ENCODE peak calls at places on chromosomes 7 and 10, in nine cellular contexts. F is GM23338, M is prostate gland, W is GM12891, H is breast epithelium, B is sigmoid colon, L is Panc1, N is transverse colon, Z is GM12878. V is an unnamed sample.

GRCh38 chr10:112952282-112952991 is 2.4 kb downstream of the TCF7L2 start:
- DNase-seq in F (peak), B (peak), M (no peak), N (peak), Z (no peak), W (no peak), L (no peak), H (no peak), V (no peak)

GRCh38 chr7:151157645-151158329 is 9.7 kb downstream of the GBX1 start:
- DNase-seq in Z (no peak), L (no peak), W (no peak), H (no peak), F (no peak), B (no peak), M (no peak), N (peak), V (no peak)

GRCh38 chr10:23065549-23065948 is 29.8 kb upstream of the MSRB2 start:
- DNase-seq in N (peak), L (no peak), Z (no peak), W (no peak), B (peak), F (no peak), M (peak), H (peak), V (no peak)

GRCh38 chr7:26186364-26187311 is 13.9 kb downstream of the HNRNPA2B1 start:
- DNase-seq in H (no peak), Z (no peak), L (no peak), M (no peak), B (no peak), W (no peak), F (no peak), N (no peak), V (no peak)

GRCh38 chr10:2924425-2924824 is 142.9 kb upstream of the PFKP start:
- DNase-seq in N (no peak), M (no peak), Z (no peak), B (no peak), F (no peak), H (no peak), W (no peak), L (no peak), V (no peak)

GRCh38 chr7:1866601-1867000 is 196.5 kb downstream of the ELFN1 start:
- DNase-seq in M (no peak), W (no peak), N (no peak), Z (no peak), B (no peak), H (no peak), L (no peak), F (no peak), V (no peak)

GRCh38 chr10:99393683-99394082 is 36.7 kb downstream of the GOT1 start:
- DNase-seq in N (no peak), M (no peak), L (no peak), F (no peak), H (no peak), B (no peak), W (no peak), Z (no peak), V (no peak)

GRCh38 chr10:85614566-85614965 is 752.0 kb downstream of the GRID1 start:
- DNase-seq in Z (no peak), F (no peak), B (no peak), M (no peak), L (no peak), W (no peak), N (no peak), H (no peak), V (no peak)

GRCh38 chr10:108250954-108251620 is 1086.6 kb upstream of the SORCS1 start:
- DNase-seq in H (no peak), N (no peak), B (no peak), M (no peak), F (no peak), L (no peak), W (no peak), Z (no peak), V (no peak)

GRCh38 chr7:86900886-86901285 is 158.6 kb downstream of the ELAPOR2 start:
- DNase-seq in W (no peak), H (no peak), Z (no peak), F (no peak), M (no peak), L (no peak), B (no peak), N (no peak), V (no peak)

GRCh38 chr10:78932861-78933260 is 135.9 kb upstream of the ZMIZ1 start:
- DNase-seq in F (no peak), M (peak), N (no peak), B (no peak), Z (no peak), L (no peak), H (no peak), W (no peak), V (no peak)

GRCh38 chr7:2713370-2713769 is 25.4 kb downstream of the AMZ1 start:
- DNase-seq in N (no peak), Z (no peak), M (no peak), B (no peak), L (no peak), W (no peak), H (no peak), F (peak), V (no peak)

GRCh38 chr10:28891058-28891713 is 213.9 kb downstream of the BAMBI start:
- DNase-seq in F (no peak), W (no peak), B (no peak), H (no peak), L (no peak), Z (no peak), N (no peak), M (no peak), V (no peak)

GRCh38 chr7:155557778-155558177 is 11.4 kb upstream of the CNPY1 start:
- DNase-seq in N (no peak), H (no peak), Z (no peak), L (no peak), W (no peak), B (no peak), F (no peak), M (no peak), V (no peak)

GRCh38 chr10:27911645-27912044 is 87.2 kb downstream of the ODAD2 start:
- DNase-seq in H (no peak), Z (no peak), M (no peak), L (no peak), B (no peak), F (peak), W (no peak), N (no peak), V (no peak)

GRCh38 chr10:71597821-71598498 is 121.6 kb downstream of the C10orf105 start:
- DNase-seq in W (peak), Z (no peak), H (peak), F (no peak), M (peak), L (no peak), B (peak), N (peak), V (peak)

GRCh38 chr7:111006691-111007090 is 84.2 kb upstream of the LRRN3 start:
- DNase-seq in L (no peak), F (no peak), Z (no peak), N (no peak), B (no peak), W (no peak), M (no peak), H (no peak), V (no peak)

DNA sequence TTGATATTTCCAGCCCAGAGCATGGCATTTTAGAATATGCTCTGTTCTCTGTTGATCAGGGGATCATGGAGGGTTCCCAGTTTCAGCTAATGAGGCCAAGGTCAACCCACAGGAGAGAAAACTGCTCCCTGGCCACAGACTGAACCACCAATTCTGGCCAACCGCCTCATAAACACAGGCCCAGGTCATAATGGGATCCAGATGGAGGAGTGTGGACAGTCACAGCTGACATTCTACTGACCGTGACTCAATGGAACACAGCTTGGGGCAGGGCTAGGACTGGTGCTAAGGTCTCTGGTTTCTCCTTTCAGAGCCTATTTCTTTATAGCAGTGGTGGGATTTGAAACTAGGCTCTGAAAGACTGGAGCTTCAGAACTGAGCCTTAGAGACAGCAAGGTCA is 68.3 kb downstream of the HIPK2 start:
- DNase-seq in N (peak), W (no peak), Z (no peak), H (no peak), B (no peak), L (no peak), M (no peak), F (no peak), V (no peak)
- TF ChIP-seq POLR2AphosphoS5 in N (no peak), W (no peak), Z (no peak), H (no peak), B (no peak), L (no peak), M (no peak), F (no peak), V (no peak)

DNA sequence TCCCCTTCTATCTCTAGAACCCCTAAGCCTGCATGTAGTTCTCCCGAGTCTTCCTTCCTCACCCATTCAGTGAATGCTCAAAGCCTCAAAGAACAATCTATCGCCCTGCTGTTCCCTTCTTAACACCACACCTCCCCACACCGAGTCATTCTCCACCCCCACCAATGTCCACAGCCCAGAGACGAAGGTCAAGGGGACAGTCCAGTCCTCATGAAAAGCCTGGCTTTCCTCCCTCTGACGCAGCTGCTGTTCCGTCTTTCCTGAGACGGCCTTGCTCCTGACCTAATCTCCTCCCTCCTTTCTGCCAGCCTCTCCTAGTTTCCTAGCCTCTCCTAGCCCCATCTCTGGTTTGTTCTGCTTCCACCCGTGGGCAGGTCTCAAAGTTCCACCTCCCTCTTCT is 9.2 kb downstream of the MOSPD3 start:
- DNase-seq in B (no peak), W (no peak), M (no peak), L (no peak), H (no peak), Z (no peak), F (no peak), N (no peak), V (no peak)
- TF ChIP-seq POLR2AphosphoS5 in B (no peak), W (no peak), M (no peak), L (no peak), H (no peak), Z (no peak), F (no peak), N (no peak), V (no peak)

GRCh38 chr10:124741281-124741921 is 2.8 kb downstream of the FAM53B start:
- DNase-seq in L (no peak), F (peak), W (peak), N (peak), B (peak), H (peak), Z (no peak), M (peak), V (peak)
- TF ChIP-seq POLR2AphosphoS5 in L (no peak), F (no peak), W (no peak), N (no peak), B (no peak), H (no peak), Z (no peak), M (peak), V (no peak)

GRCh38 chr10:21314234-21314633 is 211.2 kb downstream of the SKIDA1 start:
- DNase-seq in L (no peak), N (no peak), F (no peak), M (no peak), B (no peak), W (no peak), H (no peak), Z (no peak), V (no peak)

GRCh38 chr10:21317902-21318301 is 207.6 kb downstream of the SKIDA1 start:
- DNase-seq in Z (no peak), L (no peak), B (no peak), M (no peak), N (no peak), F (no peak), H (no peak), W (no peak), V (no peak)

GRCh38 chr10:21313691-21314090 is 211.8 kb downstream of the SKIDA1 start:
- DNase-seq in N (no peak), L (no peak), H (no peak), Z (no peak), M (no peak), F (no peak), B (no peak), W (no peak), V (no peak)

GRCh38 chr10:21314906-21315305 is 210.6 kb downstream of the SKIDA1 start:
- DNase-seq in N (no peak), H (no peak), B (no peak), Z (no peak), M (no peak), L (no peak), F (no peak), W (no peak), V (no peak)

DNA sequence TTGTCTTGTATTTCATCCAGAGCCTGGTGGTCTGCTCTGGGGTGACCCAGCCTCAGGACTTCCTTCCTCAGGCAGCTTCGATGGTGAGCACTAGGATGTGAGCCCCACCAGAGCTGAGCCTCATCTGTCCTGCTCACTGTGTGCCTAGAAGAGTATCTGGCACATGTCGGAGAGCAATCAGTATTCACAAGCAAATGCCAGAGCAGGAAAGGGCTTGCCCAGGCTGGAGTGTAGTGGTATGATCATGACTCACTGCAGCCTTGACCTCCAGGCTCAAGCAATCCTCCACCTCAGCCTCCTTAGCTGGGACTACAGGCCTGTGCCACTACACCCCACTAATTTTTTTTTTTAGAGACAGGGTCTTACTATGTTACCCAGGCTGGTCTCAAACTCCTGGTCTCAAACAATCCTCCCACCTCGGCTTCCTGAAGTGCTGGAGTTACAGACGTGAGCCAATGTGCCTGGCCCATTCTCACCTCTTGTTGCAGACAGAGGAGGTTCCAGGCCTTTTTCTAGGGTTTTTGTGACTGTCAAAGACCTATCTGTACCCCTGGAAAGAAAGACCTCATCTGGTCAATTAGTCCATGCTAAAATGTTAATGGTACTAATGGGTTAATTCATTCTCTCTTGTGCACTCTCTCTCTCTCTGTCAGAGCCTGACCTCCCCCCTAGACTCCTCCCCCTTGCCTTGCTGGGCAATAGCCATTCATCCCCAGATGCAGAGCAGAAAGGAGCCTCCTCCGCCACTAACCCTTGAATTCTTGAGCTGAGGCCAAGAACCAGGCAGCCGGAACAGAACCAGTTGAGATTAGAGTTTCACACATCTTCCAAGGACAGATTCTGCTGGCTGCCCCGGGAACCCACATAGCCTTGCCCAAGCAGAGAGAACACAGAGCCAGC is 209.9 kb downstream of the SKIDA1 start:
- DNase-seq in Z (no peak), N (no peak), M (peak), B (peak), W (no peak), H (peak), L (no peak), F (peak), V (no peak)
- TF ChIP-seq POLR2AphosphoS5 in Z (no peak), N (no peak), M (peak), B (peak), W (no peak), H (no peak), L (peak), F (no peak), V (no peak)

DNA sequence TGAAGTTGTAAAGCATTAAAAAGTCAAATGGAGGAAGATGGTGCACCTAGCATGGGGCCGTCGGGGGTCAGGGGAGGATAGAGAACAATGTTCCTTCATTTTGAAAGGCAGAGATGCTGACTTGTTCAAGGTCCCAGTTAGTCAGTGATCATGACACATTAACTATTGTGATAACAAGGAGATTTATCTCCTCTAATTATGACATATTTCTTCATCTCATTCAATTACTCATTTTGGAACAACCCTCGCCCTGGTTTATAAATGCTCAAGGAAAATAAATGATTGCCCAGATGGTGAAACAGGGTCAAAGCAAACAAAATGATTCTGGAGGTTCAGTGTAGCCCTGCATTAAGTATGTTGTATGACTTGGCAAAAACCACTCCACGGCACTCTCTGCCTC is 106.2 kb downstream of the ITIH5 start:
- DNase-seq in F (no peak), M (no peak), N (no peak), Z (no peak), W (no peak), H (no peak), L (no peak), B (no peak), V (no peak)
- TF ChIP-seq POLR2AphosphoS5 in F (no peak), M (no peak), N (no peak), Z (no peak), W (no peak), H (no peak), L (no peak), B (no peak), V (no peak)

DNA sequence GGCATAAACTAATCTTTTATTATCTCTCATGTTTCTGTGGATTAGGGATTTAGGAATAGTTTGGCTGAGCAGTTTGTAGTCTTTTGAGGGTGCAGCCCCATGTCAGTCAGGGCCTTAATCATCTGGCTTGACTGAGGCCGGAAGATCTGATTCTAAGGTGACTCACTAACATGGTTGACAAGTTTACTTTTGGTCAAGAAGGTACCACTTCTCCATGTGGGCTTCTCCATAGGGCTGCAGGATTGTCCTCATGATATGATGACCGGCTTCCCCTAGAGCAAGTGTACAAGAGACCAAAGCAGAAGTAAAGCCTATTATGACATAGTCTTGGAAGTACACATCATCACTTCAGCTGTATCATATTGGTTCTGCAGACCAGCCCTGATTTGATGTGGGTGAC is 45.9 kb upstream of the OIT3 start:
- DNase-seq in H (no peak), L (no peak), N (no peak), B (no peak), M (no peak), F (no peak), W (no peak), Z (no peak), V (no peak)
- TF ChIP-seq POLR2AphosphoS5 in H (no peak), L (no peak), N (no peak), B (no peak), M (no peak), F (no peak), W (no peak), Z (no peak), V (no peak)

GRCh38 chr7:55129409-55130078 is 110.7 kb downstream of the EGFR start:
- DNase-seq in L (no peak), M (no peak), Z (no peak), N (peak), W (no peak), H (no peak), B (no peak), F (no peak), V (no peak)

GRCh38 chr7:55127135-55127551 is 108.3 kb downstream of the EGFR start:
- DNase-seq in H (no peak), L (no peak), W (no peak), M (no peak), N (no peak), B (no peak), Z (no peak), F (no peak), V (no peak)

GRCh38 chr7:55130079-55130476 is 111.3 kb downstream of the EGFR start:
- DNase-seq in Z (no peak), H (no peak), W (no peak), B (no peak), F (no peak), N (no peak), L (no peak), M (no peak), V (no peak)

GRCh38 chr7:55127622-55128081 is 108.8 kb downstream of the EGFR start:
- DNase-seq in N (peak), W (no peak), B (no peak), Z (no peak), M (no peak), L (no peak), H (no peak), F (no peak), V (no peak)

DNA sequence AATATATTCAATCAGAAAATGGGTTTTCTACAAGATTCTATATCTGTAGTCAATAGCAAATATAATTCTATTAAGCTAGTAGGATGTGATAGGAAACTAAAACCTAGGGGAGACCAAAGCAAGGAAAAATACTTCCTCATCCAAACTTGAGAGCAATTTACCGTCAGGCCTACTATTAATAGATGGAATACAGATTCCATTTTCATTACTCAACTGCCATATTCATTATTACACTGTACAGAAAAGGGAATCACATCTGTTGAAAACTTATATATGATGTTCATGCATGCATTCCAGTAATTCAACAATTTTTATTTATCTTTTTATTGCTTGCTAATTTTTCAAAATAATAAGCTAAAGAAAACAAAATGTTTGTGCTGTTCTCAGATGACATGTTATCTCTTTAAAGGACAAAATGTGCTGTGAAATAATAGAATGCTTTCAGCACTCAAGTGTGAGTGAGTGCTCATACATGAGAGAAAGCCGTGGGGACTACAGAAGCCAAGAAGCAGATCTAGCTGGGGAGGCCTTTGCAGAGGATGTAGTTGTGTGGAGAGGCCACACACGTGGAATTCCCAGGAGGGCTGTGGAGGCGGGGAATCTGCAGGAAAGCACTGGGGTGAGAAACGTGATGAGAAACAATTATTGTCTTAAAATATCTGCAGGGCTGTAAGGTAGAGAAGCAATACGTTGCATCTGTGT is 110.0 kb downstream of the EGFR start:
- DNase-seq in W (no peak), F (no peak), Z (no peak), M (no peak), B (peak), L (no peak), H (no peak), N (no peak), V (no peak)
- TF ChIP-seq POLR2AphosphoS5 in W (no peak), F (no peak), Z (no peak), M (no peak), B (peak), L (no peak), H (peak), N (peak), V (no peak)